ENCODE peak calls at places on chromosome 11, in nine cellular contexts. J, D, G, N, T, H, P, X and Q are unnamed samples.
A peak's percentile ranks its signal among the peaks of the same experiment; 100 is the strongest.

GRCh38 chr11:1307163-1307870 is 2.1 kb downstream of the TOLLIP start:
- DNase-seq in P (no peak), N (no peak), D (no peak), G (no peak), T (no peak), X (no peak), J (no peak), H (no peak), Q (no peak)

GRCh38 chr11:66335531-66336233 is 552 bp downstream of the RIN1 start:
- DNase-seq in N (no peak), D (no peak), H (no peak), X (no peak), J (peak; percentile 80), P (no peak), T (peak; percentile 69), G (no peak), Q (no peak)

GRCh38 chr11:2565447-2566222 is 120.8 kb downstream of the KCNQ1 start:
- DNase-seq in T (no peak), N (no peak), H (no peak), J (no peak), D (no peak), X (no peak), P (no peak), G (no peak), Q (no peak)

GRCh38 chr11:46277623-46278386 is at the start of gene CREB3L1:
- DNase-seq in G (no peak), D (no peak), H (no peak), T (peak; percentile 24), X (no peak), J (peak; percentile 64), N (peak; percentile 42), P (no peak), Q (no peak)

GRCh38 chr11:126547161-126547560 is 191.7 kb downstream of the ST3GAL4 start:
- DNase-seq in H (no peak), N (no peak), G (no peak), D (no peak), J (no peak), T (peak; percentile 79), X (no peak), P (no peak), Q (no peak)

GRCh38 chr11:75259711-75260110 is 19.1 kb downstream of the TPBGL start:
- DNase-seq in J (no peak), H (no peak), D (no peak), G (no peak), N (no peak), X (no peak), P (no peak), T (no peak), Q (no peak)

GRCh38 chr11:64251722-64251985 is 324 bp downstream of the PLCB3 start:
- DNase-seq in D (no peak), P (no peak), G (no peak), N (no peak), X (no peak), T (no peak), J (no peak), H (no peak), Q (no peak)

GRCh38 chr11:2901854-2902783 is 16.5 kb upstream of the CDKN1C start:
- DNase-seq in P (peak; percentile 94), J (peak; percentile 96), G (peak; percentile 96), X (peak; percentile 95), N (peak; percentile 57), T (peak; percentile 86), H (peak; percentile 58), D (peak; percentile 84), Q (peak; percentile 81)

GRCh38 chr11:119478711-119479285 is 55.8 kb upstream of the THY1 start:
- DNase-seq in T (no peak), P (no peak), G (peak; percentile 18), J (no peak), D (no peak), H (no peak), X (peak; percentile 8), N (no peak), Q (no peak)

GRCh38 chr11:112881461-112881860 is 79.8 kb upstream of the NCAM1 start:
- DNase-seq in G (peak; percentile 85), T (no peak), H (no peak), J (peak; percentile 94), P (no peak), X (peak; percentile 41), D (no peak), N (peak; percentile 91), Q (no peak)

GRCh38 chr11:2355000-2355644 is 22.0 kb upstream of the CD81 start:
- DNase-seq in J (no peak), D (no peak), H (no peak), G (no peak), N (no peak), P (no peak), X (no peak), T (peak; percentile 8), Q (no peak)

GRCh38 chr11:125943661-125944349 is 2.0 kb upstream of the VSIG10L2 start:
- DNase-seq in D (no peak), H (no peak), G (peak; percentile 18), X (no peak), N (no peak), J (no peak), T (no peak), P (no peak), Q (no peak)

GRCh38 chr11:1165256-1166041 is 7.7 kb downstream of the MUC5AC start:
- DNase-seq in N (no peak), G (no peak), X (no peak), H (no peak), T (no peak), D (no peak), J (no peak), P (no peak), Q (no peak)

GRCh38 chr11:18265949-18266348 is at the start of gene SAA1:
- DNase-seq in H (no peak), D (no peak), N (no peak), G (no peak), T (peak; percentile 32), P (no peak), X (no peak), J (no peak), Q (no peak)

GRCh38 chr11:2301631-2302272 is at the start of the genes C11orf21 and TSPAN32:
- DNase-seq in J (no peak), P (peak; percentile 52), H (peak; percentile 42), T (no peak), G (peak; percentile 59), X (peak; percentile 35), N (no peak), D (no peak), Q (peak; percentile 20)

GRCh38 chr11:123509737-123510578 is 79.9 kb downstream of the GRAMD1B start:
- DNase-seq in N (peak; percentile 78), H (no peak), G (no peak), T (peak; percentile 53), J (peak; percentile 77), D (no peak), P (no peak), X (no peak), Q (no peak)

GRCh38 chr11:16356751-16357365 is 512 bp upstream of the SOX6 start:
- DNase-seq in J (no peak), D (no peak), X (no peak), P (no peak), N (peak; percentile 11), T (no peak), G (peak; percentile 62), H (no peak), Q (no peak)

GRCh38 chr11:83971063-83971462 is 684.9 kb upstream of the CCDC90B start:
- DNase-seq in P (no peak), T (peak; percentile 56), H (no peak), X (no peak), N (no peak), G (no peak), D (no peak), J (no peak), Q (no peak)

GRCh38 chr11:112612283-112612849 is 348.9 kb upstream of the NCAM1 start:
- DNase-seq in X (no peak), H (no peak), T (no peak), G (no peak), J (peak; percentile 72), P (no peak), D (no peak), N (no peak), Q (no peak)

GRCh38 chr11:119056397-119056999 is 507 bp downstream of the HYOU1 start:
- DNase-seq in D (peak; percentile 16), N (no peak), J (peak; percentile 80), P (peak; percentile 21), X (peak; percentile 24), T (no peak), H (peak; percentile 15), G (no peak), Q (peak; percentile 29)

GRCh38 chr11:46597609-46598219 is 3.9 kb upstream of the AMBRA1 start:
- DNase-seq in N (no peak), G (no peak), H (no peak), T (peak; percentile 40), J (no peak), X (no peak), P (no peak), D (no peak), Q (no peak)

GRCh38 chr11:45079943-45080719 is 66.3 kb upstream of the PRDM11 start:
- DNase-seq in D (peak; percentile 39), N (no peak), H (peak; percentile 58), G (no peak), T (no peak), P (no peak), J (no peak), X (no peak), Q (peak; percentile 28)

GRCh38 chr11:2135018-2135569 is 4.1 kb downstream of the IGF2 start:
- DNase-seq in G (no peak), P (no peak), H (no peak), D (no peak), J (no peak), X (no peak), N (no peak), T (no peak), Q (no peak)

GRCh38 chr11:47607380-47607779 is 13.2 kb upstream of the C1QTNF4 start:
- DNase-seq in P (no peak), N (no peak), T (peak; percentile 99), D (no peak), H (no peak), X (no peak), G (no peak), J (no peak), Q (no peak)

GRCh38 chr11:92628401-92629292 is 340.8 kb upstream of the MTNR1B start:
- DNase-seq in N (no peak), J (no peak), D (no peak), G (no peak), H (no peak), T (no peak), P (no peak), X (no peak), Q (no peak)